ENCODE peak calls at places on chromosomes 16 and 17, in six cellular contexts. J, G, Z, N, U and Q are unnamed samples. For H3K36me3, the result is how much of the 10 kb centered on the place peaks cover.

GRCh38 chr17:67272312-67273050 is 27.5 kb upstream of the HELZ start:
- DNase-seq in N (no peak), G (no peak), Z (no peak), U (peak), J (no peak), Q (no peak)

GRCh38 chr17:47978324-47978723 is 7.4 kb downstream of the CDK5RAP3 start:
- DNase-seq in G (peak), Z (no peak), N (peak), J (peak), U (peak), Q (peak)

GRCh38 chr17:66637491-66637890 is 197.4 kb upstream of the CACNG5 start:
- DNase-seq in N (no peak), G (no peak), Z (no peak), J (no peak), U (no peak), Q (no peak)

GRCh38 chr17:27776882-27777624 is 23.3 kb downstream of the NOS2 start:
- DNase-seq in G (no peak), N (no peak), J (no peak), U (peak), Z (no peak), Q (no peak)

GRCh38 chr16:71754108-71754507 is 29.6 kb upstream of the PHLPP2 start:
- DNase-seq in J (no peak), G (no peak), Z (no peak), U (no peak), N (no peak), Q (no peak)

GRCh38 chr16:75265911-75266701 is 14.7 kb upstream of the BCAR1 start:
- DNase-seq in Z (no peak), J (no peak), G (peak), N (peak), U (peak), Q (no peak)

GRCh38 chr17:49201481-49201927 is 8.9 kb downstream of the GNGT2 start:
- DNase-seq in U (no peak), N (no peak), G (no peak), Z (no peak), J (no peak), Q (no peak)

GRCh38 chr17:21817791-21818364 is 125.6 kb downstream of the KCNJ18 start:
- DNase-seq in Z (no peak), U (no peak), J (no peak), G (no peak), N (no peak), Q (no peak)

GRCh38 chr17:65062168-65062915 is 5.8 kb upstream of the GNA13 start:
- DNase-seq in U (peak), J (no peak), N (no peak), Z (no peak), G (no peak), Q (no peak)

DNA sequence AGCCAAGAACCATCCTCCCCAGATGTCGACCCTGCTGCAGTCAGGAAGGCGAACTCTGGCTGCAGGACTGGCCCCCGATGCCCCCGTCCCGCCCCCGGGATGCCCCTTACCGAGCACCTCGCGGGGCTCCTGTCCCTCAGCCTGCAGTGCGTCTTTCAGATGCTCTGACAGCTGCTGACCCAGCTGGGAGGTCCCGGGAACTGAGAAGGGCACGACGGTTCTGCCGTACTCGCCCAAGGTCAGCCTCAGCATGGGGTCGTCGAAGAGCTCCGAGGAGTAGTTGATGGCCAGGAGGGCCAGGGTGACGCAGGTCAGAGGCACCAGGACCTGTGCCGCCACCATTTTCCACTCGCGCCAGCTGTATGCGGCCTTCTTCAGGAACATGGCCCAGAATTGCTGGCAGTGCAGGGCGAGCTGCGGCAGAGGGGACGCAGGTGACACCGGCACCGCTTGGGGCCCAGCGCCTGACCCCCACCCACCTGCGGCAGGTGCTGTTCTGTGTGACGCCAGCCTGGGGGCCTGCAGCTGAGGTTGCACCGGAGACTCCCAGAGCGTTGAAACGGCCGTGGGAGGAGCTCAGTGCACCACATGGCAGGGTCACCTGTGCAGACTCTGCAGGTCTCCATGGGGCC is 20.1 kb upstream of the RNPS1 start:
- DNase-seq in Z (no peak), G (no peak), J (no peak), U (no peak), N (no peak), Q (no peak)
- H3K36me3 ChIP-seq in Z (under half), G (under half), J (under half), U (under half), N (under half), Q (under half)

GRCh38 chr17:151886-152859 is 14.8 kb downstream of the SCGB1C2 start:
- DNase-seq in G (no peak), N (peak), J (no peak), Z (no peak), U (no peak), Q (no peak)
- H3K27ac ChIP-seq in G (no peak), N (no peak), J (no peak), Z (no peak), U (no peak), Q (no peak)

DNA sequence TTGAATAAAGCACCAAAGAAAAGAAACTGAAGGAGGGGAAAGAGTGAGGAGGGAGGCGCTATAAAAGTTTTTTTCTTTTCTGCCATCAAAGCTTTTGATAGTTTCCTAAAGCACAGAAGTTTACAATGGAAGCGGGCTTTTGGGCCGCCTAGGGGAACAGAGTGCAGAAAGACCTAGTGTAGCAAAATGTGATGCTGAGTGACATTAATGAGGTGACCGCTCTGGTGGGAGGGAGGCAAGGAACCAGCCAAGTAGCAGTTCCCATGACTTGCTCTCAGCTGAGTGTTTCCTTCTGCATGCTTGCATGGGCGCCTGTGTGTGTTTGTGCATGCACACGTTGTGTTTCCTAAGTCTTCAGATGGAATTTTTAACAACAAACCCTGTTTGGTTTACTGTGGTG is 15.5 kb downstream of the MSI2 start:
- DNase-seq in N (no peak), G (no peak), U (no peak), J (no peak), Z (no peak), Q (no peak)
- H3K36me3 ChIP-seq in N (under half), G (under half), U (under half), J (under half), Z (under half), Q (under half)

DNA sequence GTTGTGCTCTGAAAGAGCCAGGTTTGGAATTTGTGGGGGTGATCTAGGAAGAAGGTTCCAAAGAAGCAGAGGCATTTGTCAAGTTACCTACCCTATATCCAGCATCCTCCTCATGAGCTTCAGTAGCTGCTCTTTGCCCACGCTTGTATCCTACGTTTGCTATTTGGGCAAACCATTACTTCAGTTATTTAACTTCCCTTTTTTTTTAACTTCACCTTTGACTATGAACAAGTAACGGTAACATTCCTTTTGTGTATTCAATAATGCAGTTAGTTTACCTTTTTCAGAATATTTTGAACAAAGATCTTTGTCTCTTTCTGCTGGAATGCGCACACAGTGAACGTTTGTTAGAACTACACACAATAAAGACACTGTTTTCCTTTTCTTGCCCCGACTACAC is 41.5 kb downstream of the CYB5B start:
- DNase-seq in U (no peak), J (no peak), Z (no peak), G (no peak), N (no peak), Q (no peak)
- H3K27ac ChIP-seq in U (no peak), J (no peak), Z (no peak), G (no peak), N (no peak), Q (no peak)

DNA sequence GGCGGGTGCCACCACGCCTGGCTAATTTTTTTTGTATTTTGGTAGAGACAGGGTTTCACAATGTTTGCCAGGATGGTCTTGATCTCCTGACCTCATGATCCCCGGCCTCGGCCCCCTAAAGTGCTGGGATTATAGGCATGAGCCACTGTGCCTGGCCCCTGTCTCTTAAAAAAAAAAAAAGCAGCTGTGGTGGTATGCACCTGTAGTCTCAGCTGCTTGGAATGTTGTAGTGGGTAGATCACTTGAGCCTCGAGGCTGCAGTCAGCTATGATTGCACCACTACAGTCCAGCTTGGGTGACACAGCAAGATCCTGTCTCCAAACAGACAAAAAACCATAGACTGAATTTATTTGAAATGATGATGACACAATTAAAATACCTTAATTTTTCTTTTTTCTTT is 24.3 kb downstream of the CDK12 start:
- DNase-seq in U (peak), Z (no peak), J (no peak), G (no peak), N (no peak), Q (no peak)
- H3K36me3 ChIP-seq in U (under half), Z (under half), J (under half), G (under half), N (under half), Q (under half)

GRCh38 chr16:58421529-58421928 is 29.3 kb downstream of the GINS3 start:
- DNase-seq in U (no peak), Z (no peak), G (no peak), J (no peak), N (no peak), Q (no peak)
- H3K27ac ChIP-seq in U (no peak), Z (no peak), G (peak), J (no peak), N (no peak), Q (no peak)

GRCh38 chr17:76054112-76054476 is 18.2 kb downstream of the SRP68 start:
- DNase-seq in G (no peak), Z (no peak), J (no peak), U (no peak), N (no peak), Q (no peak)

GRCh38 chr17:76051071-76051467 is 21.2 kb downstream of the SRP68 start:
- DNase-seq in Z (no peak), G (no peak), J (no peak), N (no peak), U (no peak), Q (no peak)

GRCh38 chr17:76050226-76051070 is 21.9 kb downstream of the SRP68 start:
- DNase-seq in N (no peak), Z (no peak), U (no peak), G (no peak), J (no peak), Q (no peak)

GRCh38 chr17:76051571-76051970 is 20.7 kb downstream of the SRP68 start:
- DNase-seq in J (no peak), U (no peak), G (no peak), Z (no peak), N (no peak), Q (no peak)

DNA sequence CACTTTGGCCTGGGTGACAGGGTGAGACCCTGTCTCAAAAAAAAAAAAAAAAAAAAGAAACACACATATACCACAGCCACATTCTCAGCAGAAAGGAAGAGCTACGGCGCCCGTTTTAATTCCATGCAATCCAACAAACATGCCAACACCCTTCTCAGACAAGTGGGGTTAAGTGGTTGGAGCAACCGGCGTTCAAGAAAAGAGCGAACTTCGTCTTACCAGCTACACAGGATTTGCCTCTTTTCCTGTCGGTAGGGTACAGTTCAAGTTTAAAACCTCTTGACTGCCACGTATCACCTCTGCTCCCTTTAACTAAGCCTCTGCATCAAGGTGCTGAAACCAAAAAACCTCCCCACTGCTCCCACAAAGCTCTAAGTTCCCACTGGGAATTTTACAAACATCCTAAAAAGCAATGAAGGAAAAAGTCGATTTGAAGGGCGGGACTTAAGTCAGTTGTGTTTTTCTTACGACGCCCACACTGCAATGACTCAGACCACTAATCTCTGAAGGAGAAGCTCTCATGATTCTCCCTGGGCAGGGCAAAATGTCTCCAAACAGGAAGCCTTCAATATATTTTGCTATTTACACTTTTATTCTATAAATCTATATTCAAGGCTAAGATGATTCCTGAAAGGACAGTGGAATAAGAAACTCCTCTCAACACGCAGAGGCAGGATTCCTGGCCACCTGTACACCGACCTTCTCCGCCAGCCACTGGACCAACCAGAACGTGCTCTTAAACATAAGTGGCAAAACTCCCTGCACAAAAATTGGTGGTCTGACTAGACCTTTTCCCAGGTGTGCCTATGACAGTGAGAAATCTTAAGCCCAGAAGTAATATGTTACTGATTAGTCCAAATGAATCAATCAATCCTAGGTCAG is 18.8 kb downstream of the SRP68 start:
- DNase-seq in G (no peak), J (no peak), Z (no peak), U (no peak), N (no peak), Q (no peak)
- H3K36me3 ChIP-seq in G (under half), J (half or more), Z (under half), U (under half), N (under half), Q (half or more)